ENCODE peak calls at places on chromosomes 13 and 19, in ten cellular contexts. J is psoas muscle; F is AG04449; H is effector memory CD4-positive, alpha-beta T cell; Q is Kasumi-1; E is glutamatergic neuron; T is NCI-H1436; V is T1000; Z is tibial nerve; C is neuronal stem cell. P is an unnamed sample.

GRCh38 chr13:107057028-107057427 is 489.1 kb upstream of the ARGLU1 start:
- DNase-seq in J (no peak), E (no peak), C (no peak), H (no peak), F (no peak), T (no peak), Q (no peak), V (no peak), Z (no peak), P (peak)

GRCh38 chr19:19672816-19673215 is 4.2 kb downstream of the ZNF101 start:
- DNase-seq in V (no peak), H (no peak), T (no peak), Q (no peak), J (no peak), Z (no peak), C (no peak), F (no peak), E (no peak), P (no peak)

GRCh38 chr19:29596080-29596479 is 10.0 kb upstream of the POP4 start:
- DNase-seq in T (no peak), E (no peak), Z (no peak), H (no peak), J (no peak), F (no peak), Q (no peak), C (no peak), V (no peak), P (no peak)

GRCh38 chr13:40269086-40269485 is 397.4 kb downstream of the FOXO1 start:
- DNase-seq in F (no peak), H (no peak), Q (no peak), V (no peak), T (no peak), J (peak), Z (no peak), E (no peak), C (no peak), P (no peak)

GRCh38 chr13:44768233-44768632 is 192.1 kb upstream of the TSC22D1 start:
- DNase-seq in T (no peak), C (no peak), F (no peak), E (no peak), Z (no peak), J (no peak), H (no peak), V (no peak), Q (peak), P (peak)

GRCh38 chr19:33724021-33724722 is 72.5 kb upstream of the KCTD15 start:
- DNase-seq in J (no peak), F (no peak), Z (no peak), Q (no peak), H (no peak), C (no peak), E (peak), T (no peak), V (no peak), P (no peak)

GRCh38 chr13:110268576-110269185 is 38.3 kb downstream of the COL4A1 start:
- DNase-seq in T (no peak), F (no peak), Z (no peak), E (no peak), H (no peak), Q (no peak), C (no peak), J (no peak), V (no peak), P (no peak)

GRCh38 chr13:39106216-39106995 is 68.2 kb downstream of the NHLRC3 start:
- DNase-seq in C (no peak), Z (no peak), E (no peak), H (no peak), J (no peak), V (no peak), Q (no peak), F (no peak), T (no peak), P (no peak)

GRCh38 chr19:1284293-1284978 is 1.2 kb upstream of the EFNA2 start:
- DNase-seq in Z (no peak), V (no peak), E (no peak), T (no peak), Q (no peak), H (no peak), J (no peak), C (no peak), F (no peak), P (no peak)

GRCh38 chr19:16590876-16591802 is 18.9 kb upstream of the SLC35E1 start:
- DNase-seq in V (no peak), T (peak), H (no peak), E (no peak), F (no peak), C (no peak), Q (no peak), J (no peak), Z (no peak), P (no peak)

GRCh38 chr19:55208880-55209429 is 346 bp downstream of the PTPRH start:
- DNase-seq in J (no peak), Q (peak), H (no peak), F (no peak), T (no peak), E (no peak), V (peak), Z (no peak), C (no peak), P (no peak)

GRCh38 chr13:86585826-86586225 is 786.6 kb upstream of the SLITRK6 start:
- DNase-seq in F (no peak), J (no peak), V (no peak), E (no peak), Z (no peak), T (no peak), C (no peak), H (no peak), Q (no peak), P (no peak)

GRCh38 chr19:14370169-14370998 is 10.9 kb upstream of the ADGRE5 start:
- DNase-seq in Q (peak), V (no peak), E (no peak), C (no peak), F (no peak), T (no peak), H (peak), Z (no peak), J (no peak), P (peak)

GRCh38 chr13:75395056-75395455 is 86.9 kb downstream of the TBC1D4 start:
- DNase-seq in H (no peak), Z (no peak), F (no peak), C (no peak), V (no peak), Q (peak), J (no peak), E (no peak), T (no peak), P (peak)

P was measured in KBM-7.